ENCODE peak calls at places on chromosomes 11 and 22, in eight cellular contexts. One of them, this sample, is unnamed. For H3K9me3, the result is how much of the 10 kb centered on the place peaks cover.

GRCh38 chr11:86798988-86799387 is 1.4 kb upstream of the PRSS23 start:
- DNase-seq in ascending aorta: peak
- DNase-seq in spleen: no peak
- DNase-seq in ovary: no peak
- DNase-seq in breast epithelium: no peak
- DNase-seq in GM12878: no peak
- DNase-seq in vagina: no peak
- DNase-seq in adrenal gland: no peak
- DNase-seq in this sample: no peak

GRCh38 chr11:66981976-66982578 is 7.0 kb downstream of the C11orf86 start:
- DNase-seq in ascending aorta: peak
- DNase-seq in spleen: no peak
- DNase-seq in ovary: peak
- DNase-seq in breast epithelium: peak
- DNase-seq in GM12878: no peak
- DNase-seq in vagina: no peak
- DNase-seq in adrenal gland: peak
- DNase-seq in this sample: peak

GRCh38 chr11:120482149-120482548 is 29.4 kb upstream of the GRIK4 start:
- DNase-seq in ascending aorta: no peak
- DNase-seq in spleen: no peak
- DNase-seq in ovary: no peak
- DNase-seq in breast epithelium: no peak
- DNase-seq in GM12878: no peak
- DNase-seq in vagina: no peak
- DNase-seq in adrenal gland: peak
- DNase-seq in this sample: no peak

GRCh38 chr11:116657842-116658825 is 114.7 kb downstream of the BUD13 start:
- DNase-seq in ascending aorta: no peak
- DNase-seq in spleen: no peak
- DNase-seq in ovary: no peak
- DNase-seq in breast epithelium: no peak
- DNase-seq in GM12878: no peak
- DNase-seq in vagina: peak
- DNase-seq in adrenal gland: no peak
- DNase-seq in this sample: no peak

GRCh38 chr11:69018924-69019323 is 5.9 kb upstream of the MRGPRF start:
- DNase-seq in ascending aorta: peak
- DNase-seq in spleen: no peak
- DNase-seq in ovary: no peak
- DNase-seq in breast epithelium: no peak
- DNase-seq in GM12878: no peak
- DNase-seq in vagina: no peak
- DNase-seq in adrenal gland: no peak
- DNase-seq in this sample: no peak

GRCh38 chr11:925496-926301 is at the start of gene AP2A2:
- DNase-seq in ascending aorta: peak
- DNase-seq in spleen: peak
- DNase-seq in ovary: peak
- DNase-seq in breast epithelium: peak
- DNase-seq in GM12878: no peak
- DNase-seq in vagina: no peak
- DNase-seq in adrenal gland: peak
- DNase-seq in this sample: no peak

GRCh38 chr11:125468852-125469251 is 27.2 kb downstream of the FEZ1 start:
- DNase-seq in ascending aorta: no peak
- DNase-seq in spleen: no peak
- DNase-seq in ovary: no peak
- DNase-seq in breast epithelium: no peak
- DNase-seq in GM12878: no peak
- DNase-seq in vagina: no peak
- DNase-seq in adrenal gland: no peak
- DNase-seq in this sample: no peak

GRCh38 chr11:100010393-100010792 is 676.7 kb upstream of the ARHGAP42 start:
- DNase-seq in ascending aorta: no peak
- DNase-seq in spleen: no peak
- DNase-seq in ovary: no peak
- DNase-seq in breast epithelium: no peak
- DNase-seq in GM12878: no peak
- DNase-seq in vagina: no peak
- DNase-seq in adrenal gland: no peak
- DNase-seq in this sample: no peak

GRCh38 chr11:35390737-35391682 is 28.3 kb downstream of the SLC1A2 start:
- DNase-seq in ascending aorta: no peak
- DNase-seq in spleen: no peak
- DNase-seq in ovary: no peak
- DNase-seq in breast epithelium: no peak
- DNase-seq in GM12878: peak
- DNase-seq in vagina: no peak
- DNase-seq in adrenal gland: no peak
- DNase-seq in this sample: no peak

GRCh38 chr22:29359469-29359868 is 28.9 kb downstream of the AP1B1 start:
- DNase-seq in ascending aorta: no peak
- DNase-seq in spleen: peak
- DNase-seq in ovary: peak
- DNase-seq in breast epithelium: peak
- DNase-seq in GM12878: no peak
- DNase-seq in vagina: no peak
- DNase-seq in adrenal gland: peak
- DNase-seq in this sample: no peak

GRCh38 chr11:132125855-132126841 is 755.7 kb downstream of the NTM start:
- DNase-seq in ascending aorta: no peak
- DNase-seq in spleen: no peak
- DNase-seq in ovary: no peak
- DNase-seq in breast epithelium: no peak
- DNase-seq in GM12878: no peak
- DNase-seq in vagina: no peak
- DNase-seq in adrenal gland: peak
- DNase-seq in this sample: no peak

GRCh38 chr22:41094036-41094435 is 1.6 kb downstream of the EP300 start:
- DNase-seq in ascending aorta: no peak
- DNase-seq in spleen: no peak
- DNase-seq in ovary: no peak
- DNase-seq in breast epithelium: no peak
- DNase-seq in GM12878: no peak
- DNase-seq in vagina: no peak
- DNase-seq in adrenal gland: no peak
- DNase-seq in this sample: no peak

GRCh38 chr11:102390667-102391449 is 43.8 kb downstream of the BIRC2 start:
- DNase-seq in ascending aorta: peak
- DNase-seq in spleen: peak
- DNase-seq in ovary: no peak
- DNase-seq in breast epithelium: peak
- DNase-seq in GM12878: no peak
- DNase-seq in vagina: no peak
- DNase-seq in adrenal gland: peak
- DNase-seq in this sample: no peak

GRCh38 chr22:37801946-37802309 is 5.8 kb upstream of the GCAT start:
- DNase-seq in ascending aorta: no peak
- DNase-seq in spleen: no peak
- DNase-seq in ovary: no peak
- DNase-seq in breast epithelium: no peak
- DNase-seq in GM12878: no peak
- DNase-seq in vagina: no peak
- DNase-seq in adrenal gland: peak
- DNase-seq in this sample: no peak

GRCh38 chr11:67053896-67054850 is 2.5 kb upstream of the RHOD start:
- DNase-seq in ascending aorta: peak
- DNase-seq in spleen: no peak
- DNase-seq in ovary: peak
- DNase-seq in breast epithelium: peak
- DNase-seq in GM12878: no peak
- DNase-seq in vagina: no peak
- DNase-seq in adrenal gland: peak
- DNase-seq in this sample: no peak

GRCh38 chr11:24239016-24239720 is 257.7 kb upstream of the LUZP2 start:
- DNase-seq in ascending aorta: no peak
- DNase-seq in spleen: no peak
- DNase-seq in ovary: no peak
- DNase-seq in breast epithelium: no peak
- DNase-seq in GM12878: no peak
- DNase-seq in vagina: no peak
- DNase-seq in adrenal gland: no peak
- DNase-seq in this sample: no peak

GRCh38 chr11:74932797-74933196 is 16.1 kb downstream of the XRRA1 start:
- DNase-seq in ascending aorta: no peak
- DNase-seq in spleen: no peak
- DNase-seq in ovary: no peak
- DNase-seq in breast epithelium: no peak
- DNase-seq in GM12878: no peak
- DNase-seq in vagina: no peak
- DNase-seq in adrenal gland: no peak
- DNase-seq in this sample: no peak

DNA sequence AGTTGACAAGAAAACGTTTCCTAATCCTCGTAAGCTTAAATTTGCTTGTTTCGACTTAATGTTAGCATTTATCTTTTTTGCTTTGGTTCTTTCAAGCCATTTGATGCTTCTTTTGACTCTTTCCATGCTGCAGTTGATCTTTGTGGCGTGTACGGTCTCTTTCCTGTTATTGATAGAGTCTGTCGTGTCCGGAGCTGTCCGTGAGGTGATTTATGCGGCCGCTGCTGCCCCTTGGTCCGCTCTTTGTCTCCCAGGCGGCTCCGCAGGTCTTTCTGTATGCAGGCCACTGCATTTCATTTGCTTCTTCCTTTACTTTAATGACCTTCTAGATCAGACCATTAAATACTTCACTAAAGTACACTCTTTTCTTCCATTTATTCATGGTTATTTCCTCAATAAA is 50.3 kb downstream of the TBC1D22A start:
- DNase-seq in ascending aorta: no peak
- DNase-seq in spleen: no peak
- DNase-seq in ovary: no peak
- DNase-seq in breast epithelium: no peak
- DNase-seq in GM12878: no peak
- DNase-seq in vagina: no peak
- DNase-seq in adrenal gland: no peak
- DNase-seq in this sample: peak
- TF ChIP-seq CTCF in ascending aorta: no peak
- TF ChIP-seq CTCF in spleen: no peak
- TF ChIP-seq CTCF in ovary: no peak
- TF ChIP-seq CTCF in breast epithelium: no peak
- TF ChIP-seq CTCF in GM12878: no peak
- TF ChIP-seq CTCF in vagina: no peak
- TF ChIP-seq CTCF in adrenal gland: no peak
- TF ChIP-seq CTCF in this sample: no peak

GRCh38 chr11:91913407-91913806 is 311.2 kb upstream of the FAT3 start:
- DNase-seq in ascending aorta: no peak
- DNase-seq in spleen: no peak
- DNase-seq in ovary: no peak
- DNase-seq in breast epithelium: no peak
- DNase-seq in GM12878: no peak
- DNase-seq in vagina: no peak
- DNase-seq in adrenal gland: no peak
- DNase-seq in this sample: no peak

GRCh38 chr11:91907225-91907624 is 317.4 kb upstream of the FAT3 start:
- DNase-seq in ascending aorta: no peak
- DNase-seq in spleen: no peak
- DNase-seq in ovary: no peak
- DNase-seq in breast epithelium: no peak
- DNase-seq in GM12878: no peak
- DNase-seq in vagina: no peak
- DNase-seq in adrenal gland: no peak
- DNase-seq in this sample: no peak

GRCh38 chr11:91912322-91912721 is 312.3 kb upstream of the FAT3 start:
- DNase-seq in ascending aorta: no peak
- DNase-seq in spleen: no peak
- DNase-seq in ovary: no peak
- DNase-seq in breast epithelium: no peak
- DNase-seq in GM12878: no peak
- DNase-seq in vagina: no peak
- DNase-seq in adrenal gland: no peak
- DNase-seq in this sample: no peak
- H3K9me3 ChIP-seq in ascending aorta: under half
- H3K9me3 ChIP-seq in spleen: under half
- H3K9me3 ChIP-seq in ovary: under half
- H3K9me3 ChIP-seq in breast epithelium: under half
- H3K9me3 ChIP-seq in GM12878: under half
- H3K9me3 ChIP-seq in vagina: under half
- H3K9me3 ChIP-seq in adrenal gland: under half
- H3K9me3 ChIP-seq in this sample: under half

GRCh38 chr11:11640996-11641395 is 19.2 kb upstream of the GALNT18 start:
- DNase-seq in ascending aorta: no peak
- DNase-seq in spleen: no peak
- DNase-seq in ovary: no peak
- DNase-seq in breast epithelium: no peak
- DNase-seq in GM12878: no peak
- DNase-seq in vagina: no peak
- DNase-seq in adrenal gland: no peak
- DNase-seq in this sample: no peak
- H3K27ac ChIP-seq in ascending aorta: no peak
- H3K27ac ChIP-seq in spleen: no peak
- H3K27ac ChIP-seq in ovary: no peak
- H3K27ac ChIP-seq in breast epithelium: peak
- H3K27ac ChIP-seq in GM12878: no peak
- H3K27ac ChIP-seq in vagina: no peak
- H3K27ac ChIP-seq in adrenal gland: no peak
- H3K27ac ChIP-seq in this sample: no peak

DNA sequence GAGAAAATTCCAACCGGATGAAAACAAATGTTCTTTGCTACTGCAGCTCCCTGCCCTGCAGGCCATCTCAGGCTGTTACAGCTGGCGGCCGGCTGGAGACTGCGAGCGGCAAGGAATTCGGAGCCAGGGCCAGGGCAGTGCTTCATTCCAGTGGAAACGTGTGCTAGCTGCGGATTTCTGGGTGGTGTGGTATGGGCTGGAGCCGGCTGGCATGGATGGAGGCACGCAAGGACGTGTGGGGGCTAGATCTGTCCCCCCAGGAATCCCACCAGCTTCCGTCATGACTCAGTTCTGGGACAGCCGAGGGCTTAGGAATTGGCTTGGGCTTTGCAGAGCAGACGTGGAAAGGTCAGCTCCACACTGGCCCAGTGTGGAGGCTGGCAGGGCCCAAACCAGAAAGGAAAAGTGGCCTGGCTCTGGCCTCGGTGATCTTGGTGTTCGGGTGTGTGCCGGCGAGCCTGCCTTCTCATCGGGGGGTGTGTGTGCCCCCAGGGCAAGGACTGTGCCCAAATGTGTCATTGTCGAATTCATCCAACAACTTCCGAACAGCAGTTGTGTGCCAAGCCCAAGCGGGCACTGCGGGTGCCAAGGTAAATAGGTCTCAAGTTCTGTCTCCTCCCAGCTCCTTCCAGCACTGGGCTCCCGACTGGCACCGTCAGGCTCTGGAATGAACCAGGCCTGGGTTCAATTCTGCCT is 48.1 kb upstream of the SHISAL1 start:
- DNase-seq in ascending aorta: peak
- DNase-seq in spleen: peak
- DNase-seq in ovary: peak
- DNase-seq in breast epithelium: peak
- DNase-seq in GM12878: no peak
- DNase-seq in vagina: no peak
- DNase-seq in adrenal gland: no peak
- DNase-seq in this sample: peak
- TF ChIP-seq CTCF in ascending aorta: peak
- TF ChIP-seq CTCF in spleen: no peak
- TF ChIP-seq CTCF in ovary: peak
- TF ChIP-seq CTCF in breast epithelium: no peak
- TF ChIP-seq CTCF in GM12878: no peak
- TF ChIP-seq CTCF in vagina: no peak
- TF ChIP-seq CTCF in adrenal gland: no peak
- TF ChIP-seq CTCF in this sample: no peak

This sample was measured in RWPE2.